ENCODE peak calls at places on chromosomes 6 and 20, in seven cellular contexts. D is H9, I is IMR-90, M is H1, K is mesendoderm, Q is mesenchymal stem cell, T is neuronal stem cell. E is an unnamed sample.

GRCh38 chr20:62627901-62628612 is 14.2 kb upstream of the SLCO4A1 start:
- DNase-seq in K (no peak), I (peak), T (no peak), D (no peak), Q (peak), M (no peak), E (no peak)

GRCh38 chr6:158826819-158827501 is 7.8 kb upstream of the EZR start:
- DNase-seq in I (no peak), M (no peak), K (no peak), Q (no peak), D (no peak), T (no peak), E (no peak)

GRCh38 chr6:3305216-3305565 is 46.4 kb downstream of the PSMG4 start:
- DNase-seq in Q (no peak), K (no peak), T (no peak), I (no peak), D (no peak), M (no peak), E (no peak)

GRCh38 chr6:104788400-104788799 is 71.3 kb downstream of the HACE1 start:
- DNase-seq in K (no peak), I (no peak), Q (peak), D (no peak), M (no peak), T (no peak), E (peak)

GRCh38 chr6:5466459-5466858 is 205.1 kb downstream of the FARS2 start:
- DNase-seq in Q (peak), M (no peak), K (peak), I (peak), D (no peak), T (no peak), E (no peak)

GRCh38 chr20:64069614-64070243 is 6.7 kb downstream of the TCEA2 start:
- DNase-seq in K (peak), T (peak), M (peak), I (no peak), Q (no peak), D (peak), E (no peak)

GRCh38 chr20:62050166-62051120 is 15.2 kb downstream of the TAF4 start:
- DNase-seq in D (no peak), M (no peak), I (no peak), K (no peak), Q (no peak), T (no peak), E (no peak)

GRCh38 chr6:158912591-158912990 is 87.4 kb downstream of the RSPH3 start:
- DNase-seq in T (no peak), D (no peak), Q (no peak), I (no peak), K (no peak), M (no peak), E (no peak)

GRCh38 chr6:30282522-30282921 is 44.2 kb upstream of the TRIM39 start:
- DNase-seq in D (no peak), T (no peak), K (no peak), Q (no peak), I (no peak), M (no peak), E (no peak)

GRCh38 chr20:57030611-57031600 is 235.5 kb downstream of the BMP7 start:
- DNase-seq in M (no peak), I (peak), K (no peak), D (no peak), T (no peak), Q (peak), E (peak)

GRCh38 chr6:105121981-105122380 is 57.8 kb downstream of the POPDC3 start:
- DNase-seq in D (no peak), I (peak), K (no peak), T (no peak), Q (peak), M (no peak), E (no peak)

GRCh38 chr20:17530716-17531536 is at the start of gene BFSP1:
- DNase-seq in I (peak), M (peak), Q (peak), D (peak), T (peak), K (peak), E (peak)

GRCh38 chr6:90110971-90111370 is 185.7 kb downstream of the BACH2 start:
- DNase-seq in Q (no peak), D (no peak), I (no peak), T (no peak), K (no peak), M (no peak), E (no peak)

GRCh38 chr6:155224031-155224451 is 39.8 kb upstream of the CLDN20 start:
- DNase-seq in D (no peak), I (peak), T (no peak), K (no peak), M (no peak), Q (peak), E (peak)

GRCh38 chr20:431012-431904 is 23.2 kb downstream of the RBCK1 start:
- DNase-seq in T (peak), M (no peak), Q (peak), D (peak), I (peak), K (peak), E (peak)

GRCh38 chr6:157466340-157466643 is 85.3 kb downstream of the ZDHHC14 start:
- DNase-seq in Q (no peak), I (no peak), K (no peak), D (no peak), M (no peak), T (no peak), E (no peak)

GRCh38 chr6:157461000-157461915 is 80.3 kb downstream of the ZDHHC14 start:
- DNase-seq in K (peak), Q (peak), M (no peak), I (peak), T (no peak), D (peak), E (peak)

GRCh38 chr6:157462956-157463742 is 82.2 kb downstream of the ZDHHC14 start:
- DNase-seq in D (no peak), M (no peak), Q (no peak), T (no peak), I (no peak), K (peak), E (no peak)

GRCh38 chr6:157468054-157468453 is 87.1 kb downstream of the ZDHHC14 start:
- DNase-seq in K (no peak), M (no peak), T (no peak), Q (no peak), D (no peak), I (no peak), E (no peak)

GRCh38 chr6:157464653-157465535 is 83.9 kb downstream of the ZDHHC14 start:
- DNase-seq in M (no peak), K (no peak), T (no peak), Q (no peak), I (no peak), D (no peak), E (no peak)
- H3K27ac ChIP-seq in M (no peak), K (no peak), T (no peak), Q (no peak), I (no peak), D (no peak), E (no peak)

GRCh38 chr6:64290867-64291266 is 655.3 kb downstream of the PHF3 start:
- DNase-seq in K (no peak), I (peak), T (no peak), Q (no peak), M (no peak), D (no peak), E (no peak)
- H2BK120ac ChIP-seq in K (no peak), I (peak), T (no peak), Q (no peak), M (no peak), D (no peak), E (no peak)

GRCh38 chr20:54257090-54257816 is 49.4 kb downstream of the PFDN4 start:
- DNase-seq in D (no peak), K (peak), T (no peak), I (peak), M (no peak), Q (no peak), E (peak)

GRCh38 chr20:54256202-54256601 is 48.3 kb downstream of the PFDN4 start:
- DNase-seq in M (no peak), K (no peak), T (no peak), I (no peak), D (no peak), Q (no peak), E (no peak)

GRCh38 chr20:54251093-54251492 is 43.2 kb downstream of the PFDN4 start:
- DNase-seq in K (peak), Q (no peak), I (no peak), M (no peak), T (no peak), D (no peak), E (no peak)

GRCh38 chr20:54255157-54255556 is 47.3 kb downstream of the PFDN4 start:
- DNase-seq in I (peak), Q (no peak), K (no peak), T (no peak), M (no peak), D (no peak), E (no peak)

DNA sequence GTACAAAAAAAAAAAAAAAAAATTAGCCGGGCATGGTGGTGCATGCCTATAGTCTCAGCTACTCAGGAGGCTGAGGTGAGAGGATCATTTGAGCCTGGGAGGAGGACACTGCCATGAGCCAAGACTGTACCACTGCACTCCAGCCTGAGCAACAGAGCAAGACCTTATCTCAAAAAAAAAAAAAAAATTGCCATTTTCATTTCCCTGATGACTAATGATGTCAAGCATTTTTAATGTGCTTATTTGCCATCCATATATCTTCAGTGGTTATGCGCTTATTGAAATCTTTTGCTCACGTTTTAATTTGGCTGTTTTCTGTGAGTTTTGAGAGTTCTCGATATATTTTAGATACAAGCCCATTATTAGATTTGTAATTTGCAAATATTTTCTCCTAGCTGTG is 46.7 kb downstream of the PFDN4 start:
- DNase-seq in T (no peak), Q (no peak), I (peak), K (no peak), M (no peak), D (no peak), E (no peak)
- H3K4me2 ChIP-seq in T (no peak), Q (no peak), I (no peak), K (no peak), M (no peak), D (no peak), E (no peak)

GRCh38 chr6:125296461-125296860 is 5.3 kb downstream of the HDDC2 start:
- DNase-seq in M (no peak), I (no peak), D (no peak), Q (no peak), T (no peak), K (no peak), E (no peak)

GRCh38 chr6:125302840-125303511 is 1.2 kb upstream of the HDDC2 start:
- DNase-seq in T (no peak), M (no peak), K (no peak), Q (no peak), D (no peak), I (peak), E (no peak)

GRCh38 chr6:125300992-125301434 is 754 bp downstream of the HDDC2 start:
- DNase-seq in T (no peak), K (peak), Q (peak), M (no peak), D (no peak), I (peak), E (no peak)

GRCh38 chr6:125301435-125302391 is at the start of gene HDDC2:
- DNase-seq in I (peak), K (peak), Q (peak), D (peak), M (peak), T (peak), E (peak)

GRCh38 chr6:125299257-125299656 is 2.5 kb downstream of the HDDC2 start:
- DNase-seq in T (no peak), Q (no peak), K (no peak), D (no peak), M (no peak), I (no peak), E (no peak)
- H3K27ac ChIP-seq in T (no peak), Q (no peak), K (no peak), D (no peak), M (no peak), I (no peak), E (no peak)

DNA sequence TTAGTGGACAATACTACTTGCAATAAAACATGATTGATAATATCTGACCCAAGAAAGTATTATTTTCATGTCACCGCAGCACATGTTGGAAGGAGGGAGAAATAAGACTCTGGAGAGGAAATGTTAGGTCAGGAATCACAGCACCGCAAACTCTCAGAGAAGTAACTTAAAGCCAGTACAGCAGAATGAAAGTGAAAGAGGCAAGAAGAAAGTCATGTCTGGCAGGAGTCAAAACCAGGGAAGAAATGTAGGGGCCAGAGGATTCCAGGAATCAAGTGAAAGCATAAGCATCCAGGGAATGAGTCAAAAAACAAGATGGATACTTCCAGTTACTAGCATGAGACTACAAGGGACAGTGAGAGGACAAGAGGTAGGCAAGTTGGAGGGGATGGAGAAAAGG is 80.4 kb downstream of the AK9 start:
- DNase-seq in K (no peak), M (no peak), Q (peak), D (no peak), T (no peak), I (no peak), E (no peak)
- H2BK120ac ChIP-seq in K (no peak), M (no peak), Q (no peak), D (no peak), T (no peak), I (no peak), E (no peak)

DNA sequence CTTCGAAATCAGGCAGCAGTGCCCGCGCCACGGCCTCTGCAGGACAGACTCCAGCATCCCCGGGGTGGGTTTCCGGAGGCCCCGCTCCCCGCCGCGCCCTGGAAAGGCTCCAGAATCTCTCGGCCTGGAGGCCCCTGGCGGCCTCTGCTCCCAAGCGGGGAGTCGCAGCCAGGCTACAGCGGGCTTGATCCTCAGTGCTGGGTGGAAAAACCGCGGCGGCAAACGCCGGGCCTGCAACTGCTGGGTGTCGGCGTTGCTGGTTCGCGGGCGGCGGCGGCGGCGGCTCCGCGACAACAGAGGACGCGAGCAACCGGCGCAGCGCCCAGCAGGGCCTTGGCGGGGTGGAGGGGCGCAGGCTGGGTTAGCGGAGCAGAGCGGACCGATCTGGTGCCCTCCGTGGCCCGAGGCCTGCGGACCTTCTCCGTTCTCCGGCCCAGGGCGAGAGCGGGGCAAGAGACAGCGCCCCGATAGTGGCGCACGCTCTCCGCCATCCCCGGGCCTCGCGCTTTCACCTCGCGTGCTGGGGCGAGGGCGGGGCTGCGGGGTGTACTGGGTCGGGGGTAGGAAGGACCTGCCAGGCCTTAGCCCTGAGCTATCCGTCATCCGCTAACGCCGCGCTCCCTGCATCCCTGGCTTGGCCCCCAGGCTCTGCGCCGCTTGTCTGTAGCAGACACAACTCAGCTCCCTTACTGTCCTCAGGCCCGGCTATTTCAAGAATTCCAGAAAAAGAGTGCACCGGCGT is 3.4 kb upstream of the ZNF292 start:
- DNase-seq in T (peak), M (peak), I (peak), D (peak), Q (peak), K (peak), E (peak)
- H3K4me2 ChIP-seq in T (peak), M (peak), I (peak), D (peak), Q (peak), K (peak), E (peak)

GRCh38 chr6:113205563-113205962 is 651.6 kb upstream of the MARCKS start:
- DNase-seq in K (peak), M (no peak), Q (no peak), D (no peak), T (no peak), I (peak), E (no peak)
- H3K27ac ChIP-seq in K (no peak), M (no peak), Q (no peak), D (no peak), T (no peak), I (no peak), E (peak)

GRCh38 chr6:119234941-119235340 is 114.6 kb downstream of the MAN1A1 start:
- DNase-seq in D (no peak), Q (no peak), T (no peak), M (no peak), K (no peak), I (no peak), E (no peak)

GRCh38 chr6:119237177-119237715 is 112.3 kb downstream of the MAN1A1 start:
- DNase-seq in I (no peak), Q (no peak), M (no peak), T (no peak), K (no peak), D (no peak), E (no peak)

GRCh38 chr6:119233327-119233984 is 116.1 kb downstream of the MAN1A1 start:
- DNase-seq in I (no peak), D (no peak), K (no peak), T (no peak), Q (no peak), M (no peak), E (no peak)

GRCh38 chr6:119231394-119231793 is 118.2 kb downstream of the MAN1A1 start:
- DNase-seq in I (no peak), K (no peak), T (no peak), Q (no peak), D (no peak), M (no peak), E (no peak)

GRCh38 chr6:119234457-119234856 is 115.1 kb downstream of the MAN1A1 start:
- DNase-seq in T (no peak), I (no peak), Q (no peak), M (no peak), D (no peak), K (no peak), E (peak)
- H2BK120ac ChIP-seq in T (no peak), I (no peak), Q (no peak), M (no peak), D (no peak), K (no peak), E (no peak)

E was measured in trophoblast cell.